ENCODE peak calls at places on chromosomes 7 and 10, in six cellular contexts. T, V, B, D, A and C are unnamed samples.

GRCh38 chr7:21107101-21107500 is 320.4 kb upstream of the SP8 start:
- DNase-seq in B (no peak), A (no peak), V (no peak), D (no peak), T (no peak), C (no peak)

GRCh38 chr7:151018421-151019129 is 5.7 kb downstream of the ATG9B start:
- DNase-seq in B (no peak), D (peak; percentile 58), T (no peak), A (no peak), V (peak; percentile 47), C (no peak)

GRCh38 chr7:116840256-116840655 is 22.1 kb upstream of the CAPZA2 start:
- DNase-seq in V (no peak), T (no peak), B (no peak), D (no peak), A (no peak), C (no peak)

GRCh38 chr10:122333037-122333436 is 41.5 kb upstream of the PLEKHA1 start:
- DNase-seq in D (no peak), B (peak; percentile 19), A (no peak), T (no peak), V (peak; percentile 8), C (peak; percentile 43)

GRCh38 chr10:124648131-124648475 is 96.1 kb downstream of the FAM53B start:
- DNase-seq in B (no peak), A (no peak), V (no peak), T (no peak), D (no peak), C (no peak)

GRCh38 chr7:6271694-6272371 is 591 bp downstream of the CYTH3 start:
- DNase-seq in B (no peak), V (peak; percentile 27), T (no peak), A (peak; percentile 12), D (peak; percentile 36), C (no peak)

GRCh38 chr7:101058355-101058754 is 26.9 kb upstream of the TRIM56 start:
- DNase-seq in D (peak; percentile 20), A (peak; percentile 78), V (peak; percentile 58), T (no peak), B (no peak), C (no peak)

GRCh38 chr10:98332623-98333269 is 64.8 kb upstream of the LOXL4 start:
- DNase-seq in B (no peak), T (peak; percentile 85), V (no peak), A (no peak), D (no peak), C (no peak)

GRCh38 chr7:39741942-39742623 is 118.7 kb downstream of the RALA start:
- DNase-seq in B (no peak), V (peak; percentile 57), D (peak; percentile 90), T (peak; percentile 72), A (peak; percentile 50), C (no peak)

GRCh38 chr7:17807242-17807641 is 133.1 kb downstream of the SNX13 start:
- DNase-seq in B (no peak), V (no peak), D (no peak), T (no peak), A (no peak), C (no peak)

GRCh38 chr7:157139142-157140117 is 704 bp downstream of the UBE3C start:
- DNase-seq in A (peak; percentile 63), V (peak; percentile 55), T (peak; percentile 55), D (peak; percentile 33), B (peak; percentile 46), C (peak; percentile 59)

GRCh38 chr10:31698169-31698890 is 230.3 kb downstream of the ARHGAP12 start:
- DNase-seq in T (no peak), A (no peak), D (no peak), V (no peak), B (no peak), C (peak; percentile 93)